ENCODE peak calls at places on chromosomes 13 and 19, in ten cellular contexts. X is glutamatergic neuron, A is AG04450, W is lower lobe of right lung, L is fibroblast of pulmonary artery, U is fibroblast of mammary gland, V is progenitor cell of endocrine pancreas, O is coronary artery, B is upper lobe of right lung, K is PC-3. N is an unnamed sample.
A peak's percentile ranks its signal among the peaks of the same experiment; 100 is the strongest.

GRCh38 chr19:342128-342455 is 2.5 kb downstream of the MIER2 start:
- DNase-seq in X (no peak), A (no peak), W (no peak), L (no peak), U (no peak), V (no peak), O (no peak), B (no peak), K (peak; percentile 1), N (no peak)

GRCh38 chr13:30551194-30551593 is 66.5 kb upstream of the USPL1 start:
- DNase-seq in X (no peak), A (no peak), W (no peak), L (peak; percentile 56), U (peak; percentile 56), V (no peak), O (no peak), B (no peak), K (peak; percentile 58), N (no peak)

GRCh38 chr19:18029617-18030338 is 21.8 kb downstream of the ARRDC2 start:
- DNase-seq in X (no peak), A (no peak), W (no peak), L (peak; percentile 36), U (peak; percentile 26), V (no peak), O (no peak), B (no peak), K (peak; percentile 91), N (no peak)

GRCh38 chr19:3687774-3688706 is 12.2 kb downstream of the PIP5K1C start:
- DNase-seq in X (no peak), A (no peak), W (peak; percentile 60), L (no peak), U (no peak), V (no peak), O (no peak), B (no peak), K (no peak), N (no peak)

GRCh38 chr19:46355234-46355990 is 8.5 kb downstream of the PPP5C start:
- DNase-seq in X (no peak), A (no peak), W (no peak), L (no peak), U (no peak), V (no peak), O (no peak), B (no peak), K (no peak), N (no peak)

GRCh38 chr19:5697022-5697889 is 7.2 kb downstream of the RPL36 start:
- DNase-seq in X (peak; percentile 42), A (no peak), W (no peak), L (no peak), U (no peak), V (no peak), O (peak; percentile 64), B (no peak), K (no peak), N (no peak)

GRCh38 chr19:18290250-18291018 is 9.0 kb upstream of the JUND start:
- DNase-seq in X (no peak), A (no peak), W (no peak), L (peak; percentile 60), U (no peak), V (no peak), O (no peak), B (no peak), K (no peak), N (peak; percentile 76)

GRCh38 chr19:1401138-1401888 is at the start of gene GAMT:
- DNase-seq in X (peak; percentile 61), A (no peak), W (no peak), L (peak; percentile 35), U (no peak), V (peak; percentile 44), O (no peak), B (no peak), K (peak; percentile 43), N (peak; percentile 35)

GRCh38 chr19:7509625-7510024 is 6.3 kb upstream of the ZNF358 start:
- DNase-seq in X (no peak), A (no peak), W (no peak), L (no peak), U (no peak), V (no peak), O (no peak), B (no peak), K (no peak), N (no peak)

GRCh38 chr13:109159650-109160309 is 530.4 kb downstream of the MYO16 start:
- DNase-seq in X (no peak), A (no peak), W (no peak), L (no peak), U (no peak), V (no peak), O (no peak), B (no peak), K (no peak), N (no peak)
- TF ChIP-seq CTCF in X (no peak), A (no peak), W (no peak), L (no peak), U (no peak), V (no peak), O (no peak), B (no peak), K (no peak), N (no peak)

GRCh38 chr19:39126312-39126561 is 651 bp downstream of the PAK4 start:
- DNase-seq in X (no peak), A (no peak), W (no peak), L (no peak), U (no peak), V (no peak), O (no peak), B (no peak), K (no peak), N (no peak)
- TF ChIP-seq CTCF in X (no peak), A (no peak), W (no peak), L (no peak), U (no peak), V (no peak), O (no peak), B (no peak), K (no peak), N (no peak)

DNA sequence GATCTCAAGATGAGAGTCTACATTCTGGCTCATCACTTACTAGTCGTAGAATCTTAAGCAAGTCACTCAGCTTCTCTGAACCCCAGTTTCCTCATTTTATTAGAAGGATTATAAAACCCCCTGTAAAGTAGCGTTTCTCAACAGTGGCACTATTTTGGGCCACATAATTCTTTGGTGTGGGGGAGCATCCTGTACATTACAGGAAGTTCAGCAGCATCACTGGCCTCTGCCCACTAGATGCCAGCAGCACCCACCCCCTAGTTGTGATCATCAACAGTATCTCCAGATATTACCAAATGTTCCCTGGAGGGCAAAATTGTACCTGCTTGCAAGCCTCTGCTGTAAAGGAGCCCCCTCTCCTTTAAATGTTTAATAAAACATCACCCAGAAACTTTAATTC is 22.6 kb downstream of the STARD13 start:
- DNase-seq in X (no peak), A (no peak), W (no peak), L (no peak), U (no peak), V (no peak), O (no peak), B (no peak), K (no peak), N (no peak)
- TF ChIP-seq CTCF in X (no peak), A (no peak), W (no peak), L (peak; percentile 6), U (peak; percentile 10), V (no peak), O (no peak), B (no peak), K (peak; percentile 40), N (no peak)

GRCh38 chr13:110684388-110685056 is 21.4 kb downstream of the CARS2 start:
- DNase-seq in X (no peak), A (no peak), W (no peak), L (no peak), U (no peak), V (no peak), O (no peak), B (no peak), K (no peak), N (no peak)

GRCh38 chr13:110683921-110684320 is 22.0 kb downstream of the CARS2 start:
- DNase-seq in X (no peak), A (no peak), W (no peak), L (no peak), U (no peak), V (no peak), O (no peak), B (no peak), K (no peak), N (no peak)

GRCh38 chr13:110681868-110682550 is 23.9 kb downstream of the CARS2 start:
- DNase-seq in X (no peak), A (no peak), W (no peak), L (no peak), U (no peak), V (no peak), O (no peak), B (no peak), K (no peak), N (no peak)

GRCh38 chr13:110683203-110683883 is 22.6 kb downstream of the CARS2 start:
- DNase-seq in X (no peak), A (no peak), W (no peak), L (peak; percentile 36), U (peak; percentile 36), V (no peak), O (no peak), B (no peak), K (peak; percentile 19), N (no peak)

GRCh38 chr13:110682746-110683145 is 23.2 kb downstream of the CARS2 start:
- DNase-seq in X (no peak), A (no peak), W (no peak), L (no peak), U (no peak), V (no peak), O (no peak), B (no peak), K (no peak), N (no peak)
- TF ChIP-seq CTCF in X (no peak), A (no peak), W (no peak), L (no peak), U (no peak), V (no peak), O (no peak), B (no peak), K (no peak), N (no peak)

GRCh38 chr13:38223093-38223492 is 126.6 kb upstream of the UFM1 start:
- DNase-seq in X (no peak), A (no peak), W (no peak), L (peak; percentile 60), U (peak; percentile 30), V (no peak), O (no peak), B (no peak), K (peak; percentile 19), N (no peak)
- TF ChIP-seq CTCF in X (no peak), A (peak; percentile 42), W (no peak), L (peak; percentile 46), U (peak; percentile 20), V (peak; percentile 64), O (no peak), B (no peak), K (peak; percentile 38), N (no peak)

DNA sequence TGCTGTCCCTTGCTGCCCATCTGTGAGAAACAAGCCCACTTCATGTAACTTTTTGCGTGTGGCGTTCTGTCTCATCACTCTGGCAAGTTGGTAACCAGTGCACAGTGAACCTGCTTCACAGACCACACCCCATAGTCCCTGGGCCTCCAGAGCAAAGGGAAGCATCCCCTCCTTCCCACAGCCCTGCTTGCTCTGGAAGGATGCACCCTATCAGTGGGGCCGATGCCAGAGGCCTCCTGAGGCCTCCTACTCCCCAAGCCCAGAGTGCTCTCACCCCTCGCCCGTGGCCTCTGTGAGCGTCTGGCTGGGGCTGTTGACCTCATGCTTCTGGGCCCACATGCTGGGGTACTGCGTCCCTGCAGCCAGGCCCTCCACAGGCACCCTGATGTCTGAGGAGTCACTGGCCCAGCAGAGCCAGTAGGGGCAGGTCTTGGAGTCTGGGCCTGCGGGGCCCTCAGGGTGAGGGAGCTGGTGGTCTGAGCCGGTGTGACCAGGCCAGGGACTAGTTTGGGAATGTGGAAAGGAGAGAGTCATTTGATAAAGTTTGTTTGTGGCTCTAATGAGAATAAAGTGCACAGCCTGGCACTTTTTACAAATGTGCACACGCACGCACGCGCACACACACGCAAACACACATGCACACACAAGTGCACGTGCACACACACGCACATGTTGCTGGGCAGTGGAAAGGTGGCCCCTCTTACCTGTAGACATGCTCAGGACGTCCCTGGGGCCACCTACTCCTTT is 5.1 kb downstream of the TMEM86B start:
- DNase-seq in X (no peak), A (no peak), W (no peak), L (no peak), U (no peak), V (no peak), O (no peak), B (peak; percentile 58), K (no peak), N (no peak)
- TF ChIP-seq CTCF in X (no peak), A (no peak), W (no peak), L (no peak), U (no peak), V (no peak), O (no peak), B (no peak), K (no peak), N (no peak)